ENCODE peak calls at places on chromosomes 11 and 22, in six cellular contexts. P is neuronal stem cell, O is IMR-90, J is H9, X is mesenchymal stem cell, A is H1. F is an unnamed sample.
A peak's percentile ranks its signal among the peaks of the same experiment; 100 is the strongest.

GRCh38 chr11:8006349-8006977 is 19.3 kb downstream of the EIF3F start:
- DNase-seq in P (peak; percentile 66), O (peak; percentile 71), J (peak; percentile 71), X (peak; percentile 74), A (peak; percentile 77), F (peak; percentile 88)

GRCh38 chr11:72673943-72674828 is at the start of gene PDE2A:
- DNase-seq in P (no peak), O (no peak), J (peak; percentile 67), X (no peak), A (peak; percentile 67), F (no peak)

GRCh38 chr11:44718057-44718456 is 8.7 kb upstream of the TSPAN18 start:
- DNase-seq in P (no peak), O (no peak), J (no peak), X (no peak), A (no peak), F (no peak)

GRCh38 chr11:110711776-110712642 is at the start of gene ARHGAP20:
- DNase-seq in P (peak; percentile 56), O (peak; percentile 71), J (peak; percentile 81), X (peak; percentile 58), A (peak; percentile 80), F (peak; percentile 74)

GRCh38 chr11:129932385-129933067 is 37.1 kb upstream of the NFRKB start:
- DNase-seq in P (no peak), O (no peak), J (no peak), X (no peak), A (no peak), F (no peak)

GRCh38 chr11:68878022-68878421 is 25.6 kb downstream of the MRPL21 start:
- DNase-seq in P (no peak), O (no peak), J (no peak), X (no peak), A (no peak), F (peak; percentile 94)

GRCh38 chr22:46337870-46338269 is 2.4 kb downstream of the TRMU start:
- DNase-seq in P (no peak), O (no peak), J (no peak), X (no peak), A (no peak), F (no peak)

GRCh38 chr11:67353317-67354313 is at the start of gene POLD4:
- DNase-seq in P (peak; percentile 92), O (peak; percentile 92), J (peak; percentile 98), X (peak; percentile 98), A (peak; percentile 99), F (peak; percentile 93)

GRCh38 chr22:23773247-23774113 is 831 bp downstream of the MMP11 start:
- DNase-seq in P (no peak), O (no peak), J (no peak), X (no peak), A (no peak), F (peak; percentile 48)

DNA sequence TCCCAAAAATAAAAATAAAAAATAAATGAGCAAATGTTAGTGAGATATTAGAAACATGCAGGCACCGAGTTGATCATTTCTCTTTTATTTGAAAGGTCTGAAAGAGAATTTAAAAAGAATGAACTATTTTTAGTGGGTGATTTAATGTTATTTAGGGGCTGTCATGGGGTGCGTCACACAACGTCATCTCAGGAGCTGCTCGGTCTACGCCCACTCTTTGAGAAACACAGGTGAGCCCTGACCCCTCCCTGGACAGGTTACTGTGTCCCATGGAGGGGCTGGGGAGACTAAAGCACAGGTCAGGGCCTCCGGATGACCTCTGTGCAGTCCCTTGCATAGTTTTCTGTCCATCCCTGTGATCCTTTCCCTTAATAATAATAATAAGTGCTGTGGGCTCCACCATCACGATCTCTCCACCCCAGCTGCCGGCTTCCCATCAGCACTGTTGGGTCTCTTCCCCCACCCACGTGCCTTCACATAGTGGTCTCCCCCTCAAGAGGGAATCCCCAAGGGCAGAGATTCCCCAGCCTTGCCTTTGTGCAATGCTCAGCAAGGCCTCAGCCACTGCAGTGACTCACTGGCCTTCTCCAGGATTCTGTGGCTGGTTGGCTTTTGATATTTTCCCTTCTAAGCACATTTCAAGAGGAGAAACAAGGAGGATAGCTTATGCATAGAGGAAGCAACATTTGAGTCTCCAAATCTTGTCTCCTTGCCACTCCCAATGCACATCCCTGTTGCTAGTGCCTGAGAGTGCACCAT is 159.9 kb downstream of the TTC17 start:
- DNase-seq in P (no peak), O (peak; percentile 34), J (no peak), X (peak; percentile 4), A (no peak), F (no peak)
- H4K91ac ChIP-seq in P (no peak overlapping the region), O (no peak overlapping the region), J (no peak overlapping the region), X (no peak overlapping the region), A (no peak overlapping the region), F (no peak overlapping the region)

DNA sequence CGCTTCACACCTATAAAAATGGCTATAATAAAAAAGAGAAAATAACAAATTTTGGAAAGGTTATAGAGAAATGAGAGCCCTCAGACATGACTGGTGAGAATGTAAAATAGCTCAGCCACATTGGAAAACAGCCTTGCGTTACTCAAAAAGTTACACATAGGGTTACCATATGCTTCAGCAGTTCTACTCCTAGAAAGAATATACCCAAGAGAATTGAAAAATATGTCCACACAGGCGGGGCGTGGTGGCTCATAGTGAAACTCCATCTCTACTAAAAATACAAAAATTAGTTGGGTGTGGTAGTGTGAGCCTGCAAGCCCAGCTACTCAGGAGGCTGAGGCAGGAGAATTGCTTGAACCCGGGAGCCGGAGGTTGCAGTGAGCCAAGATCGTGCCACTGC is 7.6 kb upstream of the JHY start:
- DNase-seq in P (no peak), O (no peak), J (no peak), X (no peak), A (no peak), F (no peak)
- H4K8ac ChIP-seq in P (no peak overlapping the region), O (no peak overlapping the region), J (no peak overlapping the region), X (no peak overlapping the region), A (no peak overlapping the region), F (no peak overlapping the region)

GRCh38 chr11:11948242-11948947 is 60.0 kb downstream of the DKK3 start:
- DNase-seq in P (no peak), O (no peak), J (no peak), X (peak; percentile 51), A (no peak), F (no peak)

GRCh38 chr11:11952036-11952435 is 56.4 kb downstream of the DKK3 start:
- DNase-seq in P (no peak), O (no peak), J (no peak), X (no peak), A (no peak), F (no peak)

GRCh38 chr11:11946878-11947277 is 61.5 kb downstream of the DKK3 start:
- DNase-seq in P (no peak), O (no peak), J (no peak), X (no peak), A (no peak), F (no peak)

GRCh38 chr11:11947825-11948224 is 60.6 kb downstream of the DKK3 start:
- DNase-seq in P (no peak), O (no peak), J (no peak), X (no peak), A (no peak), F (no peak)

DNA sequence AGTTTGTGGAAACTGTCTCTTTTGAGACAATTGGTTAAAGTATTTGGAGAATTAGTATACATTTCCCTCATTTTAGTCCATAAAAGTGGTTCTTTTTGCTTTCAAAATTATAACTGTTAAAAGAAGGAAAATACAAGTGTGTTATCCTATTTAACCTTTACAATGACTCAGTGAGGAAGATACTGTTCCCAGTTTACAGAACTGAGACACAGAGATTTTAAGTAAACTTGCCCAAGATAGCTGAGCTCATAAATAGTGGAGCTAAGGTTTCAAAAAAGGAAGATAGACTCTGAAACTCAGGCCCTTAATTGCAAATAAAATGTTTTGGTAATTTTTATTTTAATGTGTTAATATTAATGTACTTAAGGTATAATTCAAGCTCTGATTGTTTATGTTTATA is 58.9 kb downstream of the DKK3 start:
- DNase-seq in P (no peak), O (peak; percentile 42), J (no peak), X (no peak), A (no peak), F (no peak)
- H4K91ac ChIP-seq in P (no peak overlapping the region), O (no peak overlapping the region), J (no peak overlapping the region), X (no peak overlapping the region), A (no peak overlapping the region), F (no peak overlapping the region)

GRCh38 chr22:29215012-29215860 is 9.5 kb downstream of the EMID1 start:
- DNase-seq in P (no peak), O (no peak), J (no peak), X (no peak), A (no peak), F (no peak)

GRCh38 chr22:29214232-29214631 is 8.5 kb downstream of the EMID1 start:
- DNase-seq in P (no peak), O (no peak), J (no peak), X (no peak), A (no peak), F (no peak)

GRCh38 chr22:29212738-29213137 is 7.0 kb downstream of the EMID1 start:
- DNase-seq in P (no peak), O (no peak), J (no peak), X (no peak), A (no peak), F (no peak)

GRCh38 chr22:29211066-29211841 is 5.6 kb downstream of the EMID1 start:
- DNase-seq in P (no peak), O (no peak), J (no peak), X (no peak), A (no peak), F (no peak)

DNA sequence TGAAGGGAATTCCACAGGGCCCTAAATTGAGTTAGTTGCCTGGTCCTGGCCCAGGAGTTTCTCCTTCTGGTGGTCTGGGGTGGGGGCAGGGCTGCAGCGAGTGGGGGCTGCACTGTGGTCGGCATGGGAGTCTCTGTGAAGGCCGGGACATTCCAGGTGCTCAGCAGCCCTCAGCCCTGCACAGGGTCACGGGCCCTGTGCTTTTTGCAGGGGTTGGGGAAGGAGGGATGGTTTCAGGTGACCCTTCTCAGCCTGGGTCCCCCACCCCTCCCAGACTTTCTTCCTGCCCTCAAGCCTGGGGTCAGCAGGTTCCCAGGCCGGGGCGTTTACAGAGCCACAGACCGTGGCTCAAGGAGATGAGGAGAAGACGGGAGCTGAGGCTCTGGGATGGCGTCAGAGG is 7.8 kb downstream of the EMID1 start:
- DNase-seq in P (no peak), O (no peak), J (no peak), X (no peak), A (no peak), F (no peak)
- H4K8ac ChIP-seq in P (no peak overlapping the region), O (no peak overlapping the region), J (no peak overlapping the region), X (no peak overlapping the region), A (no peak overlapping the region), F (no peak overlapping the region)

GRCh38 chr11:94326947-94327346 is 22.6 kb downstream of the IZUMO1R start:
- DNase-seq in P (no peak), O (no peak), J (no peak), X (no peak), A (no peak), F (no peak)

GRCh38 chr11:94325681-94326080 is 21.3 kb downstream of the IZUMO1R start:
- DNase-seq in P (peak; percentile 6), O (peak; percentile 19), J (peak; percentile 85), X (no peak), A (peak; percentile 94), F (peak; percentile 50)

GRCh38 chr11:94322501-94322900 is 18.1 kb downstream of the IZUMO1R start:
- DNase-seq in P (no peak), O (no peak), J (no peak), X (no peak), A (no peak), F (peak; percentile 38)
- H4K91ac ChIP-seq in P (no peak overlapping the region), O (no peak overlapping the region), J (no peak overlapping the region), X (no peak overlapping the region), A (no peak overlapping the region), F (no peak overlapping the region)

GRCh38 chr11:47257518-47258316 is at the start of gene NR1H3:
- DNase-seq in P (peak; percentile 58), O (peak; percentile 66), J (peak; percentile 92), X (peak; percentile 86), A (peak; percentile 78), F (peak; percentile 9)
- H4K8ac ChIP-seq in P (no peak within 1 kb of the TSS), O (peak within 1 kb of the TSS; percentile 61), J (no peak within 1 kb of the TSS), X (peak within 1 kb of the TSS; percentile 76), A (peak within 1 kb of the TSS; percentile 86), F (peak within 1 kb of the TSS; percentile 88)

F was measured in trophoblast cell.